ENCODE peak calls at places on chromosomes 2 and 18, in four cellular contexts. A, C, B and X are unnamed samples.
A peak's percentile ranks its signal among the peaks of the same experiment; 100 is the strongest.

GRCh38 chr2:222795671-222796357 is 65.0 kb upstream of the ACSL3 start:
- ATAC-seq in B (no peak), C (peak; percentile 61), A (peak; percentile 89), X (no peak)

GRCh38 chr2:149715894-149716293 is 128.3 kb upstream of the MMADHC start:
- ATAC-seq in B (no peak), C (no peak), A (no peak), X (no peak)

GRCh38 chr18:23036611-23037259 is 98.5 kb upstream of the CABLES1 start:
- ATAC-seq in B (no peak), C (no peak), A (no peak), X (no peak)

GRCh38 chr2:31539505-31539904 is 41.2 kb downstream of the SRD5A2 start:
- ATAC-seq in A (peak; percentile 53), B (no peak), C (peak; percentile 65), X (no peak)

GRCh38 chr2:238346539-238346938 is 26.2 kb downstream of the TRAF3IP1 start:
- ATAC-seq in C (no peak), B (no peak), A (no peak), X (no peak)

GRCh38 chr2:3216841-3217495 is 160.7 kb downstream of the EIPR1 start:
- ATAC-seq in C (no peak), B (no peak), A (no peak), X (no peak)

GRCh38 chr2:212646698-212647097 is 108.1 kb upstream of the ERBB4 start:
- ATAC-seq in A (no peak), C (no peak), B (no peak), X (no peak)

GRCh38 chr2:72984172-72984671 is 66.9 kb downstream of the EMX1 start:
- ATAC-seq in A (peak; percentile 45), C (no peak), B (no peak), X (no peak)

GRCh38 chr2:188786368-188786781 is 187.8 kb upstream of the COL3A1 start:
- ATAC-seq in B (no peak), C (peak; percentile 62), A (no peak), X (peak; percentile 48)

GRCh38 chr2:38428940-38429339 is 51.9 kb upstream of the ATL2 start:
- ATAC-seq in C (no peak), A (no peak), B (no peak), X (peak; percentile 42)

GRCh38 chr18:23406271-23406787 is 46.8 kb upstream of the RIOK3 start:
- ATAC-seq in A (peak; percentile 79), C (peak; percentile 66), B (no peak), X (no peak)

GRCh38 chr18:51196116-51196810 is 1.2 kb downstream of the MEX3C start:
- ATAC-seq in C (peak; percentile 1), A (no peak), B (peak; percentile 2), X (no peak)

GRCh38 chr2:171745141-171745540 is 57.9 kb downstream of the DYNC1I2 start:
- ATAC-seq in C (no peak), A (no peak), B (no peak), X (no peak)

GRCh38 chr2:100281521-100282438 is 40.5 kb downstream of the LONRF2 start:
- ATAC-seq in C (no peak), A (no peak), B (no peak), X (peak; percentile 83)
- TF ChIP-seq EP300 in C (no peak), A (no peak), B (no peak), X (peak; percentile 91)

GRCh38 chr2:110853516-110853915 is 121.1 kb downstream of the ACOXL start:
- ATAC-seq in C (peak; percentile 93), B (peak; percentile 79), A (peak; percentile 89), X (no peak)
- TF ChIP-seq CTCF in C (peak; percentile 53), B (peak; percentile 76), A (peak; percentile 62), X (no peak)

GRCh38 chr2:196205891-196206408 is 34.6 kb upstream of the STK17B start:
- ATAC-seq in C (no peak), B (no peak), A (no peak), X (peak; percentile 82)

GRCh38 chr2:196201229-196201998 is 30.0 kb upstream of the STK17B start:
- ATAC-seq in B (peak; percentile 53), C (no peak), A (no peak), X (no peak)

GRCh38 chr2:196208915-196209314 is 37.5 kb upstream of the STK17B start:
- ATAC-seq in C (no peak), B (no peak), A (no peak), X (no peak)

GRCh38 chr2:196206804-196207203 is 35.4 kb upstream of the STK17B start:
- ATAC-seq in A (no peak), C (no peak), B (no peak), X (peak; percentile 57)

DNA sequence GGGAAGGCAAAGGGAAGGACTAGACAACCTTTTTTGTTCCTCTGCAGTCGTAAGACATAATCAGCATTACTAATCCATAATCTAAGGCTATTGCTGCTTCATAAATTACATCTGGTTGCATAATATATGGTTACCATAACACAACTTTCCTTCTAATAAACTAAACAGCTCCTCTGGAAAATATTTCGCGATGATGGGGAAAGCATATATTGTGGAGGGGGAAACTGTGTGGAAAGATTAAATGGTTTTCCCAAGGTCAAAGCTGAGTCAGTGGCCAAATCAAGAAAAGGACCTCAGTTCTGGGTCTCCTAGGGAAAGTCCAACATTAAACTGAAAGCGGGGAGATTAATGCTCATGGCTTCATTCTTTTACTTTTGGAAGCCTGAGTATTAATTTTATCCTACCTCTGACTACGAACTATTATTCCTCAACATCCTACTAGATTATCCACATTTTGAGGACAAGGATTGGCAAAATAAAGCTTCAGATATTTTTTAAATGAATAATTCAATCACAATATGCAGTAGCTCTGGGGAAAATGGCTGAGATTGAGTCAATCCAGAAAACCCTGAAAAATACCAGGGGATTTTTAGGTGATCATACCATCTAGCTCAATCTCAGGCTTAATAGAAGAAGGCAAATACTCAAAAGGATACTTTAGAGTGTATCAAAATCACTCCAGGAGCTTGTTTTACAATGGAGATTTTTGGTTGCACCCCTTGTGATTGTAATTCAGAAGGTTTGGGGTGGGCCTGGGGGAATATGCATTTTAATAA is 33.8 kb upstream of the STK17B start:
- ATAC-seq in B (peak; percentile 42), C (no peak), A (no peak), X (no peak)
- TF ChIP-seq EP300 in B (no peak), C (no peak), A (no peak), X (no peak)

DNA sequence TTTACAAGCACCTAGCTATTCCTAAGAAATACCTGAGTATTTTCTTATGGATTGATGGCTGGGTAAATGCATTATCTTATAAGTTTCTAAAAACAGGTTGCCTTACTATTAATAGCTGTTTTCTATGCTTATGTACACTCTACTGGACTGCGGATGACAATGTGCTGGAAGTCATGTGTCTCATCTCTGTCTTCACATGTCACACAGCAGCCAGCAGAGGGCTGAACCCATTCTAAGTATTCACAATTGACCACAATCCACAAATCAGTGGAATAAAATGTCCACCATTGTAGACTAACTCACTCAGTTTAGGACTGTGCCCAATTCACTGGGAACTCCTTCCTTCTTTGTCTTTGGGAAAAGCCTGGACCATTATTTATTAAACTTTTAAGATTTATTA is 371.2 kb downstream of the INSIG2 start:
- ATAC-seq in B (no peak), C (no peak), A (peak; percentile 62), X (no peak)
- TF ChIP-seq CTCF in B (peak; percentile 5), C (no peak), A (peak; percentile 19), X (no peak)

GRCh38 chr2:43074592-43075053 is 151.8 kb downstream of the ZFP36L2 start:
- ATAC-seq in C (peak; percentile 3), B (no peak), A (no peak), X (no peak)

GRCh38 chr2:43075906-43076585 is 150.4 kb downstream of the ZFP36L2 start:
- ATAC-seq in A (no peak), B (no peak), C (peak; percentile 53), X (no peak)

GRCh38 chr2:43076676-43077075 is 149.7 kb downstream of the ZFP36L2 start:
- ATAC-seq in A (no peak), B (no peak), C (no peak), X (no peak)

GRCh38 chr2:43074052-43074451 is 152.4 kb downstream of the ZFP36L2 start:
- ATAC-seq in B (no peak), C (no peak), A (no peak), X (no peak)

GRCh38 chr2:43075054-43075593 is 151.3 kb downstream of the ZFP36L2 start:
- ATAC-seq in C (peak; percentile 83), A (peak; percentile 7), B (no peak), X (peak; percentile 85)
- TF ChIP-seq EP300 in C (peak; percentile 45), A (peak; percentile 36), B (no peak), X (no peak)

GRCh38 chr18:43601432-43601831 is 324.1 kb upstream of the SYT4 start:
- ATAC-seq in C (no peak), B (no peak), A (no peak), X (no peak)

GRCh38 chr18:43592268-43592667 is 315.0 kb upstream of the SYT4 start:
- ATAC-seq in C (no peak), A (no peak), B (no peak), X (no peak)

GRCh38 chr18:43590182-43590903 is 313.1 kb upstream of the SYT4 start:
- ATAC-seq in B (no peak), C (no peak), A (peak; percentile 40), X (no peak)

GRCh38 chr18:43596106-43596712 is 318.9 kb upstream of the SYT4 start:
- ATAC-seq in C (peak; percentile 80), B (peak; percentile 86), A (peak; percentile 84), X (no peak)
- TF ChIP-seq CTCF in C (peak; percentile 41), B (peak; percentile 33), A (peak; percentile 62), X (no peak)

GRCh38 chr18:5339202-5339834 is 43.8 kb upstream of the ZBTB14 start:
- ATAC-seq in B (no peak), A (peak; percentile 97), C (no peak), X (no peak)
- TF ChIP-seq EP300 in B (no peak), A (peak; percentile 87), C (no peak), X (no peak)

DNA sequence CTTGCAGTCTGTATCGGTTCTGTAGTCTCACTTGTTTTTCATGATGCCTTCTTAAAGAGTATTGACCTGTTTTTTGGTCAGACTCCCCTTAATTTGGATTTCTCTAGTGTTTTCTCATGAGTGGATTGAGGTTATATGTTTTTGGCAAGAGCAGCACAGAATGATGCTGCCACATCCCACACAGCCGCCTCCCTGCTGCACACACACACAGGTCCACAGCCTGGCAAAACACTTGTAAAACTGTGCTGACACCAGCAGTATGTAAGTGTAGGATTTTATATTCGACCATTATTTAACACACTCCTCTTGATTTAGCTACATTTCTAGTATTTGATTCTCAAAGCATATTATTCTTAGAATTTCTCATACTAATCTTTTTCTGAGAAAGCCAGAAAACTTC is 68.1 kb downstream of the ITGB1BP1 start:
- ATAC-seq in C (no peak), B (no peak), A (no peak), X (no peak)
- TF ChIP-seq CTCF in C (no peak), B (no peak), A (no peak), X (no peak)

GRCh38 chr2:169237939-169238338 is 124.4 kb downstream of the LRP2 start:
- ATAC-seq in A (no peak), C (no peak), B (no peak), X (no peak)
- TF ChIP-seq EP300 in A (no peak), C (no peak), B (no peak), X (no peak)

DNA sequence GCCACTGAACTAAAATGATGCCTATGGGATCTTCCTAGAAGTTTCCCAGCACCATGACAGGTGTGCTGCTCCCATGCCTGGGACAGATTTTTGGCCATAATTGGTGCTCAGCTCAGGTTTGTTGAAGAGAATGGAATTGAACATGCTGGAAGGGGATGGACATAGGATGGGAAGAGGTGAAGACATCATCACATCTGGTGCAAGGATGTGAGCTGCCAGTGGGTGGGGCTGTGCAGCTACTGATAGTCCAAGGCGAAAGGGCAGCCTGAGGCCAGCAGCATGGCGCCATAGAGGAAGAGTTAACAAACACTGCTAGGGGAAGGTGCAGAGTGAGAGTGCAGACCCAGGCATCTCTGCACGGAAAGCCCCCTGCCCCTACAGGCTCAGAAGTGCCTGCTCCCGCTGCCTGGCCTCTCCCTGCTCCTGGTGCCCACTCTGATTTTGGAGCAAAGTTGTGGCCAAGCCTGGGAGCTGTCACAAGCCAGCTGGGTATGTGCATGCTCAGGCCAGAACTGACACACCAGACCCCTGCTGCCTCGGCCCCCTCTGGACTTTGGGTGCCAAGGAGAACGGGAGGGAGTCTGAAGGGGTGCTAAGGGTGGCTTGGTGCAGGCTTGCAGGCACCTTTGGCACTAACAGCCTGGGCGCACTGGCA is 178.6 kb downstream of the ZBTB7C start:
- ATAC-seq in A (peak; percentile 99), C (peak; percentile 99), B (peak; percentile 80), X (peak; percentile 50)
- TF ChIP-seq CTCF in A (peak; percentile 80), C (peak; percentile 49), B (peak; percentile 45), X (peak; percentile 60)